ENCODE peak calls at places on chromosomes 12 and 14, in four cellular contexts. Q is H9, N is neuronal stem cell, C is fibroblast of lung. J is an unnamed sample.

GRCh38 chr12:114685320-114685781 is 1.4 kb upstream of the TBX3 start:
- DNase-seq in N (no peak), C (no peak), Q (peak), J (no peak)

GRCh38 chr12:32284561-32284960 is 114.8 kb upstream of the FGD4 start:
- DNase-seq in N (no peak), C (no peak), Q (no peak), J (no peak)

GRCh38 chr14:65411656-65412188 is 808 bp upstream of the FUT8 start:
- DNase-seq in Q (peak), C (peak), N (peak), J (peak)

GRCh38 chr12:100303831-100304230 is 36.9 kb downstream of the SCYL2 start:
- DNase-seq in N (no peak), C (no peak), Q (no peak), J (no peak)

GRCh38 chr12:103771466-103771865 is 69.6 kb downstream of the NT5DC3 start:
- DNase-seq in Q (peak), N (no peak), C (peak), J (no peak)

GRCh38 chr14:101497910-101498860 is 63.1 kb upstream of the DIO3 start:
- DNase-seq in Q (peak), C (no peak), N (no peak), J (no peak)

GRCh38 chr12:92042791-92043531 is 102.7 kb downstream of the BTG1 start:
- DNase-seq in C (no peak), N (no peak), Q (no peak), J (no peak)

GRCh38 chr14:105185973-105186372 is 4.9 kb upstream of the NUDT14 start:
- DNase-seq in Q (no peak), N (no peak), C (no peak), J (no peak)

GRCh38 chr14:101705733-101706508 is 55.6 kb upstream of the PPP2R5C start:
- DNase-seq in N (peak), Q (peak), C (peak), J (no peak)

GRCh38 chr12:55073043-55074022 is 52.9 kb upstream of the OR9K2 start:
- DNase-seq in C (peak), N (peak), Q (peak), J (peak)

GRCh38 chr12:50039151-50039835 is 14.0 kb upstream of the RACGAP1 start:
- DNase-seq in Q (peak), C (peak), N (peak), J (peak)

GRCh38 chr12:111066744-111067437 is 146.5 kb upstream of the MYL2 start:
- DNase-seq in Q (peak), C (no peak), N (no peak), J (no peak)

GRCh38 chr12:1798734-1799067 is 21.7 kb upstream of the LRTM2 start:
- DNase-seq in N (no peak), C (no peak), Q (no peak), J (no peak)

GRCh38 chr14:101557811-101558738 is 3.2 kb upstream of the DIO3 start:
- DNase-seq in N (no peak), C (peak), Q (no peak), J (no peak)

GRCh38 chr14:77529213-77529612 is 30.6 kb upstream of the ISM2 start:
- DNase-seq in C (peak), Q (no peak), N (no peak), J (no peak)

GRCh38 chr12:49953146-49953545 is 2.6 kb downstream of the AQP2 start:
- DNase-seq in N (no peak), C (no peak), Q (no peak), J (no peak)

GRCh38 chr12:68933564-68933893 is 558 bp upstream of the CPM start:
- DNase-seq in N (peak), Q (no peak), C (no peak), J (no peak)

GRCh38 chr14:101713641-101714349 is 47.7 kb upstream of the PPP2R5C start:
- DNase-seq in C (no peak), Q (no peak), N (no peak), J (no peak)

GRCh38 chr12:116236148-116236731 is 41.3 kb downstream of the MED13L start:
- DNase-seq in Q (no peak), N (no peak), C (peak), J (no peak)

GRCh38 chr12:132024758-132025157 is 75.0 kb downstream of the EP400 start:
- DNase-seq in Q (no peak), C (no peak), N (no peak), J (no peak)
- H3K9ac ChIP-seq in Q (no peak), C (no peak), N (no peak), J (no peak)

GRCh38 chr14:31568151-31568550 is 6.9 kb downstream of the NUBPL start:
- DNase-seq in N (no peak), C (peak), Q (no peak), J (no peak)

GRCh38 chr14:31567651-31568050 is 6.4 kb downstream of the NUBPL start:
- DNase-seq in Q (no peak), C (no peak), N (no peak), J (no peak)

GRCh38 chr14:31566456-31566855 is 5.3 kb downstream of the NUBPL start:
- DNase-seq in N (no peak), C (no peak), Q (no peak), J (no peak)

GRCh38 chr14:31572955-31573354 is 11.8 kb downstream of the NUBPL start:
- DNase-seq in Q (no peak), N (no peak), C (no peak), J (no peak)

DNA sequence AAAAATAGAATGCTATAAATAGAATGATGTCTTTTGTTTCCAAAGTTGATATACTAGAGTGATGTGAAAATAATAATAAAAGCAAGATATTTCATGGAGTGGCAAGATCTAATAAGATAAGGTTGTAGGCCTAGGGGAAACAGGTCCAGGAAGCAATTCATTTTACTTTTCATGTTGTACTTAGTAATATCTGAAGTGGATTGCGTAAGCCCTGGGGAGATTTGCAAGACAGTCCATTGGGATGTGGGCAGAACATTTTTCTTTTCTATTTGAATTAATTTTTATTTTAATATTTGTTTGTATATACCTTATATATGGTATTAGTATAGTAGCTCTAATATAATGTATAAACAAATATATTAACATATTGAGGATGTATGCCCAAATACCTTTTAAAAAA is 7.5 kb downstream of the NUBPL start:
- DNase-seq in C (peak), N (no peak), Q (no peak), J (no peak)
- H3K9ac ChIP-seq in C (no peak), N (no peak), Q (no peak), J (no peak)

DNA sequence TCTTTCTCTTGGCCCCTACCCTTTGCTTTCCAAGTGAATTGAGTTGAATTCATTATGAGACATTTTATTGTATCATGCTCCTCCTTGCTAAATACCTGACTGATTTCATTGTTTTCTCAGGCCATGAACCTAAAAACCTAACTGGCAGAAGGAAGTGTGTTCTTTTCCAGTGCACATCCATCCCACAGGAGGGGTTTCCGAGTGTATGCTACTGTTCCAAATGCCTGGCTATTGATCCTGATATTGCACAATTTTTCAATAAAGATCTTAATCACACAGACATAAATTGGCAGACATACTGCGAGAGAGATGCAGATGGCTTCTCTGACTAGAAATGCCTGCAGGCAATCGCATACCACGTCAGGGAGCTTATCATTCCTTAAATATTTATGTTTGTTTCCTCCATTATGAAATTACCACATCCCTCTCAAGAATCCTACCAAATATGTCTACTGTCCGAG is 162.2 kb upstream of the EGLN3 start:
- DNase-seq in C (no peak), N (no peak), Q (no peak), J (peak)
- H3K9ac ChIP-seq in C (no peak), N (no peak), Q (no peak), J (peak)

DNA sequence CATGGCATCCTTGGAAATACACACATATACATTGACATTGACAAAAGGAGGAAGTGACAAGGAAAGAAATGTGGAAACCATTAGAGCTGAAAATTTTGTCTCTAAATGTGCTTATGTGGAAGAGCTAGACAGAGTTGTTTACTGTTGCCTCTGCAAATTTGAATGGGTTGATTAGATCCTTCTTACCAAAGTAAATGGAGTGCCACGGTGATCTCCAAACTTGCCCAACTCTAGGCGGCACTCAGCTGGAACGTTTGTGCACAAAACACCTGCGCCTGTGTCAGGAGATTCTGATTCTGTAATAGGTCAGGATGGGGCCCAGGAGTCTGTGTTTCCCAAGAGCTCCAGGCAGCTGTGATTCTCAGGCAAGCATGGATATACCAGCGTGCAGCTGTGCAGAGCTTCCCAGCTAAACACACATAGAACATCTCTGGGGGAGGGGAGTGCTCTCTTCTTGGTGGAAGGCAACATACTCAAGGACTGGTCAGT is 77.8 kb upstream of the BDKRB2 start:
- DNase-seq in N (no peak), Q (no peak), C (peak), J (no peak)
- H3K9ac ChIP-seq in N (no peak), Q (no peak), C (no peak), J (no peak)